ENCODE peak calls at places on chromosome 1, in eight cellular contexts. G, W, R, K, M, O, C and I are unnamed samples.

GRCh38 chr1:199723557-199723956 is 304.0 kb upstream of the NR5A2 start:
- DNase-seq in K (no peak), R (no peak), M (no peak), C (no peak), G (no peak), W (no peak), O (no peak), I (no peak)

GRCh38 chr1:68347415-68347814 is 102.3 kb downstream of the RPE65 start:
- DNase-seq in O (no peak), M (no peak), K (peak; percentile 62), G (peak; percentile 33), R (no peak), C (no peak), W (no peak), I (no peak)

GRCh38 chr1:83897516-83897915 is 101.4 kb downstream of the TTLL7 start:
- DNase-seq in M (no peak), O (no peak), C (no peak), G (no peak), K (no peak), R (no peak), W (no peak), I (no peak)

GRCh38 chr1:113452921-113453770 is 62.8 kb downstream of the MAGI3 start:
- DNase-seq in W (no peak), G (no peak), K (no peak), M (no peak), C (peak; percentile 36), R (peak; percentile 25), O (peak; percentile 3), I (peak; percentile 71)

GRCh38 chr1:15617874-15618684 is 821 bp downstream of the DDI2 start:
- DNase-seq in M (no peak), K (peak; percentile 62), W (no peak), R (no peak), C (peak; percentile 85), O (peak; percentile 18), G (no peak), I (peak; percentile 21)

GRCh38 chr1:218817747-218818146 is 355.9 kb upstream of the LYPLAL1 start:
- DNase-seq in K (no peak), R (no peak), G (peak; percentile 16), M (no peak), O (no peak), C (no peak), W (no peak), I (no peak)

GRCh38 chr1:106063510-106063909 is 993.0 kb upstream of the PRMT6 start:
- DNase-seq in M (no peak), W (no peak), R (no peak), C (peak; percentile 95), K (no peak), O (no peak), G (no peak), I (no peak)

GRCh38 chr1:228077565-228078330 is 4.8 kb upstream of the ARF1 start:
- DNase-seq in W (no peak), G (peak; percentile 14), K (no peak), C (no peak), M (no peak), R (no peak), O (no peak), I (no peak)

GRCh38 chr1:114531094-114531493 is 20.1 kb upstream of the TRIM33 start:
- DNase-seq in C (no peak), R (no peak), K (no peak), M (no peak), G (no peak), W (no peak), O (no peak), I (no peak)

GRCh38 chr1:206935491-206936067 is 10.7 kb downstream of the PIGR start:
- DNase-seq in G (no peak), O (peak; percentile 27), W (no peak), M (no peak), C (no peak), K (peak; percentile 70), R (no peak), I (peak; percentile 31)

GRCh38 chr1:50978144-50978851 is 8.3 kb downstream of the CDKN2C start:
- DNase-seq in G (peak; percentile 74), K (peak; percentile 65), M (no peak), R (no peak), W (no peak), O (no peak), C (peak; percentile 62), I (peak; percentile 69)

GRCh38 chr1:178500936-178501554 is 4.3 kb upstream of the CLEC20A start:
- DNase-seq in R (no peak), C (no peak), W (no peak), O (no peak), M (no peak), G (no peak), K (no peak), I (no peak)

GRCh38 chr1:230750576-230750975 is 3.4 kb downstream of the CAPN9 start:
- DNase-seq in R (no peak), C (no peak), K (no peak), G (no peak), O (no peak), M (no peak), W (no peak), I (no peak)

GRCh38 chr1:170214980-170215910 is 69.5 kb downstream of the NTMT2 start:
- DNase-seq in M (no peak), K (no peak), C (no peak), O (no peak), W (no peak), G (peak; percentile 36), R (no peak), I (no peak)

GRCh38 chr1:42260376-42261078 is 74.5 kb downstream of the FOXJ3 start:
- DNase-seq in R (no peak), M (no peak), W (no peak), O (no peak), K (no peak), C (no peak), G (no peak), I (no peak)